ENCODE peak calls at places on chromosomes 5 and 9, in five cellular contexts. K is hippocampal formation, M is kidney glomerular epithelial cell, I is HFF-Myc, B is A673. W is an unnamed sample.
A peak's percentile ranks its signal among the peaks of the same experiment; 100 is the strongest.

GRCh38 chr9:115121140-115121710 is 3.3 kb upstream of the TNC start:
- DNase-seq in B (no peak), K (no peak), I (no peak), M (peak; percentile 93), W (peak; percentile 44)

GRCh38 chr5:56649569-56649968 is 165.8 kb upstream of the MAP3K1 start:
- DNase-seq in I (peak; percentile 66), B (peak; percentile 26), M (no peak), K (no peak), W (no peak)

GRCh38 chr5:114097570-114097969 is 264.3 kb upstream of the KCNN2 start:
- DNase-seq in K (no peak), B (no peak), M (no peak), I (no peak), W (no peak)

GRCh38 chr5:55191165-55191564 is 18.2 kb upstream of the CDC20B start:
- DNase-seq in K (no peak), B (no peak), I (no peak), M (no peak), W (no peak)

GRCh38 chr5:179603308-179603707 is 20.2 kb downstream of the HNRNPH1 start:
- DNase-seq in I (no peak), M (no peak), B (no peak), K (no peak), W (no peak)

GRCh38 chr5:104569621-104570020 is 1007.0 kb upstream of the NUDT12 start:
- DNase-seq in I (no peak), K (no peak), B (no peak), M (no peak), W (no peak)

GRCh38 chr9:18791074-18791473 is 241.9 kb downstream of the SAXO1 start:
- DNase-seq in K (no peak), I (no peak), M (no peak), B (peak; percentile 6), W (peak; percentile 31)

GRCh38 chr5:73495772-73496346 is 2.4 kb upstream of the BTF3 start:
- DNase-seq in K (no peak), M (no peak), B (peak; percentile 21), I (no peak), W (no peak)

GRCh38 chr5:140035881-140036280 is 7.2 kb downstream of the NRG2 start:
- DNase-seq in M (no peak), I (no peak), K (no peak), B (no peak), W (no peak)

GRCh38 chr5:76280494-76280893 is 122.6 kb upstream of the IQGAP2 start:
- DNase-seq in M (no peak), K (no peak), B (no peak), I (no peak), W (no peak)

GRCh38 chr5:167908596-167908995 is 382.8 kb upstream of the WWC1 start:
- DNase-seq in M (no peak), B (peak; percentile 78), K (no peak), I (no peak), W (no peak)

GRCh38 chr5:59555596-59555995 is 337.9 kb downstream of the PDE4D start:
- DNase-seq in M (no peak), K (no peak), I (no peak), B (no peak), W (no peak)